ENCODE peak calls at places on chromosomes 16 and 17, in five cellular contexts. One of them, this sample, is unnamed. For H3K36me3, the result is how much of the 10 kb centered on the place peaks cover.

GRCh38 chr17:55577011-55577586 is 65.8 kb upstream of the SMIM36 start:
- DNase-seq in bronchial epithelial cell: no peak
- DNase-seq in IMR-90: peak
- DNase-seq in suprapubic skin: no peak
- DNase-seq in cardiac muscle cell: peak
- DNase-seq in this sample: no peak

GRCh38 chr17:19742495-19742894 is 5.6 kb downstream of the ALDH3A1 start:
- DNase-seq in cardiac muscle cell: no peak
- DNase-seq in suprapubic skin: no peak
- DNase-seq in IMR-90: no peak
- DNase-seq in bronchial epithelial cell: no peak
- DNase-seq in this sample: no peak

GRCh38 chr16:69848635-69849545 is 86.8 kb downstream of the WWP2 start:
- DNase-seq in IMR-90: peak
- DNase-seq in bronchial epithelial cell: peak
- DNase-seq in cardiac muscle cell: peak
- DNase-seq in suprapubic skin: peak
- DNase-seq in this sample: no peak

GRCh38 chr17:20010099-20010863 is 1.1 kb downstream of the SPECC1 start:
- DNase-seq in suprapubic skin: no peak
- DNase-seq in IMR-90: peak
- DNase-seq in bronchial epithelial cell: peak
- DNase-seq in cardiac muscle cell: peak
- DNase-seq in this sample: no peak

GRCh38 chr16:25390761-25391160 is 133.1 kb upstream of the ZKSCAN2 start:
- DNase-seq in suprapubic skin: no peak
- DNase-seq in cardiac muscle cell: no peak
- DNase-seq in IMR-90: no peak
- DNase-seq in bronchial epithelial cell: no peak
- DNase-seq in this sample: no peak

GRCh38 chr16:68790130-68790761 is 53.1 kb upstream of the TANGO6 start:
- DNase-seq in suprapubic skin: no peak
- DNase-seq in IMR-90: peak
- DNase-seq in cardiac muscle cell: peak
- DNase-seq in bronchial epithelial cell: peak
- DNase-seq in this sample: peak

GRCh38 chr16:3073448-3073847 is 8.0 kb downstream of the IL32 start:
- DNase-seq in bronchial epithelial cell: no peak
- DNase-seq in suprapubic skin: no peak
- DNase-seq in IMR-90: no peak
- DNase-seq in cardiac muscle cell: no peak
- DNase-seq in this sample: no peak

GRCh38 chr17:47204722-47205418 is 4.3 kb upstream of the MYL4 start:
- DNase-seq in cardiac muscle cell: peak
- DNase-seq in bronchial epithelial cell: peak
- DNase-seq in IMR-90: peak
- DNase-seq in suprapubic skin: no peak
- DNase-seq in this sample: no peak

GRCh38 chr17:34556384-34556783 is 23.0 kb upstream of the TMEM132E start:
- DNase-seq in IMR-90: peak
- DNase-seq in suprapubic skin: no peak
- DNase-seq in cardiac muscle cell: peak
- DNase-seq in bronchial epithelial cell: peak
- DNase-seq in this sample: no peak

GRCh38 chr17:51164911-51165679 is 1.1 kb upstream of the NME2 start:
- DNase-seq in suprapubic skin: no peak
- DNase-seq in bronchial epithelial cell: no peak
- DNase-seq in IMR-90: no peak
- DNase-seq in cardiac muscle cell: no peak
- DNase-seq in this sample: no peak

GRCh38 chr17:60599220-60599619 is 773 bp upstream of the PPM1D start:
- DNase-seq in bronchial epithelial cell: no peak
- DNase-seq in IMR-90: no peak
- DNase-seq in suprapubic skin: no peak
- DNase-seq in cardiac muscle cell: no peak
- DNase-seq in this sample: no peak

GRCh38 chr16:10577305-10578202 is 2.8 kb downstream of the EMP2 start:
- DNase-seq in IMR-90: no peak
- DNase-seq in cardiac muscle cell: no peak
- DNase-seq in bronchial epithelial cell: no peak
- DNase-seq in suprapubic skin: peak
- DNase-seq in this sample: no peak

GRCh38 chr16:47320546-47321315 is 140.1 kb downstream of the ITFG1 start:
- DNase-seq in IMR-90: peak
- DNase-seq in cardiac muscle cell: peak
- DNase-seq in suprapubic skin: no peak
- DNase-seq in bronchial epithelial cell: peak
- DNase-seq in this sample: no peak

GRCh38 chr16:9138731-9139501 is 47.5 kb downstream of the HAPSTR1 start:
- DNase-seq in bronchial epithelial cell: peak
- DNase-seq in suprapubic skin: no peak
- DNase-seq in IMR-90: peak
- DNase-seq in cardiac muscle cell: peak
- DNase-seq in this sample: peak

GRCh38 chr16:78278047-78278446 is 178.6 kb downstream of the WWOX start:
- DNase-seq in IMR-90: no peak
- DNase-seq in bronchial epithelial cell: no peak
- DNase-seq in cardiac muscle cell: no peak
- DNase-seq in suprapubic skin: no peak
- DNase-seq in this sample: no peak

GRCh38 chr16:49011807-49012345 is 269.8 kb downstream of the CBLN1 start:
- DNase-seq in bronchial epithelial cell: no peak
- DNase-seq in IMR-90: no peak
- DNase-seq in suprapubic skin: no peak
- DNase-seq in cardiac muscle cell: no peak
- DNase-seq in this sample: no peak

GRCh38 chr17:55458977-55459376 is 37.3 kb upstream of the MMD start:
- DNase-seq in IMR-90: peak
- DNase-seq in cardiac muscle cell: no peak
- DNase-seq in suprapubic skin: no peak
- DNase-seq in bronchial epithelial cell: peak
- DNase-seq in this sample: no peak

GRCh38 chr17:14198575-14198974 is 38.1 kb downstream of the CDRT15 start:
- DNase-seq in suprapubic skin: no peak
- DNase-seq in bronchial epithelial cell: no peak
- DNase-seq in IMR-90: no peak
- DNase-seq in cardiac muscle cell: no peak
- DNase-seq in this sample: no peak

GRCh38 chr17:31564883-31565297 is 173.4 kb downstream of the RAB11FIP4 start:
- DNase-seq in cardiac muscle cell: peak
- DNase-seq in bronchial epithelial cell: no peak
- DNase-seq in IMR-90: peak
- DNase-seq in suprapubic skin: no peak
- DNase-seq in this sample: no peak

GRCh38 chr16:19861811-19862327 is 22.8 kb downstream of the GPRC5B start:
- DNase-seq in suprapubic skin: no peak
- DNase-seq in IMR-90: no peak
- DNase-seq in cardiac muscle cell: peak
- DNase-seq in bronchial epithelial cell: no peak
- DNase-seq in this sample: no peak

GRCh38 chr16:86931410-86931941 is 353.1 kb downstream of the FOXL1 start:
- DNase-seq in bronchial epithelial cell: peak
- DNase-seq in cardiac muscle cell: peak
- DNase-seq in IMR-90: peak
- DNase-seq in suprapubic skin: no peak
- DNase-seq in this sample: no peak

GRCh38 chr17:67245694-67246397 is 850 bp upstream of the HELZ start:
- DNase-seq in bronchial epithelial cell: no peak
- DNase-seq in suprapubic skin: no peak
- DNase-seq in cardiac muscle cell: no peak
- DNase-seq in IMR-90: no peak
- DNase-seq in this sample: peak

GRCh38 chr16:51407199-51407598 is 256.1 kb upstream of the SALL1 start:
- DNase-seq in bronchial epithelial cell: peak
- DNase-seq in suprapubic skin: no peak
- DNase-seq in IMR-90: no peak
- DNase-seq in cardiac muscle cell: no peak
- DNase-seq in this sample: no peak

GRCh38 chr16:89325861-89326471 is 108.5 kb downstream of the ZNF778 start:
- DNase-seq in bronchial epithelial cell: peak
- DNase-seq in IMR-90: peak
- DNase-seq in suprapubic skin: no peak
- DNase-seq in cardiac muscle cell: peak
- DNase-seq in this sample: peak

GRCh38 chr17:47818002-47818695 is 3.4 kb downstream of the OSBPL7 start:
- DNase-seq in suprapubic skin: no peak
- DNase-seq in bronchial epithelial cell: no peak
- DNase-seq in IMR-90: no peak
- DNase-seq in cardiac muscle cell: no peak
- DNase-seq in this sample: no peak

GRCh38 chr17:64188088-64188487 is 58.1 kb upstream of the ERN1 start:
- DNase-seq in IMR-90: no peak
- DNase-seq in bronchial epithelial cell: no peak
- DNase-seq in cardiac muscle cell: no peak
- DNase-seq in suprapubic skin: no peak
- DNase-seq in this sample: no peak

GRCh38 chr17:56599566-56599965 is 6.1 kb downstream of the NOG start:
- DNase-seq in cardiac muscle cell: no peak
- DNase-seq in bronchial epithelial cell: no peak
- DNase-seq in suprapubic skin: no peak
- DNase-seq in IMR-90: no peak
- DNase-seq in this sample: no peak

GRCh38 chr17:35726609-35727460 is 4.6 kb upstream of the RASL10B start:
- DNase-seq in bronchial epithelial cell: peak
- DNase-seq in suprapubic skin: no peak
- DNase-seq in cardiac muscle cell: peak
- DNase-seq in IMR-90: peak
- DNase-seq in this sample: no peak

GRCh38 chr16:65202461-65202860 is 80.6 kb upstream of the CDH11 start:
- DNase-seq in cardiac muscle cell: no peak
- DNase-seq in IMR-90: peak
- DNase-seq in bronchial epithelial cell: peak
- DNase-seq in suprapubic skin: no peak
- DNase-seq in this sample: no peak

DNA sequence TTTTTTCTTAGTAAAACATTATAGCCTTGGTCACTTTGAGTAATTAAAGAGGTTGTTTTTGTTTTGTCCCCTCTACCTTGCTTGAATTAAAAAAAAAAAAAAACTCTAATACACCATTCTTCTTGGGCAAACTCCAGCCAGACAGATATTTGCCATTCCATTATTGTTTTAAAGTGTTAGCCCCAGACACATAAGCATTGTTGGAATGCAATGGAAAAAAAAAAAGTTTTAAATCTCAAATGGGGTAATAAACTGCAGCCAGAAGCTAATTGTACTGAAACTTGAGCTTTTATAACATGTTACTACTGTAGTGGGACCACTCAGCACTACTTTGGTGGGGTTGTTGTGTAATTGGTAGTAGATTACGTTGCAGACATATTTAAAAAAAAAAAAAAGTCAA is 626.8 kb upstream of the SOX9 start:
- DNase-seq in bronchial epithelial cell: no peak
- DNase-seq in cardiac muscle cell: peak
- DNase-seq in IMR-90: peak
- DNase-seq in suprapubic skin: no peak
- DNase-seq in this sample: no peak
- H3K4me3 ChIP-seq in bronchial epithelial cell: no peak
- H3K4me3 ChIP-seq in cardiac muscle cell: no peak
- H3K4me3 ChIP-seq in IMR-90: no peak
- H3K4me3 ChIP-seq in suprapubic skin: no peak
- H3K4me3 ChIP-seq in this sample: no peak

GRCh38 chr17:80539022-80539421 is 5.6 kb upstream of the RPTOR start:
- DNase-seq in suprapubic skin: no peak
- DNase-seq in cardiac muscle cell: no peak
- DNase-seq in bronchial epithelial cell: no peak
- DNase-seq in IMR-90: no peak
- DNase-seq in this sample: no peak
- TF ChIP-seq CTCF in suprapubic skin: no peak
- TF ChIP-seq CTCF in cardiac muscle cell: no peak
- TF ChIP-seq CTCF in bronchial epithelial cell: no peak
- TF ChIP-seq CTCF in IMR-90: no peak
- TF ChIP-seq CTCF in this sample: no peak

GRCh38 chr17:65533056-65533745 is 28.2 kb downstream of the AXIN2 start:
- DNase-seq in IMR-90: no peak
- DNase-seq in cardiac muscle cell: no peak
- DNase-seq in suprapubic skin: peak
- DNase-seq in bronchial epithelial cell: no peak
- DNase-seq in this sample: peak

GRCh38 chr17:65533855-65534457 is 27.5 kb downstream of the AXIN2 start:
- DNase-seq in suprapubic skin: peak
- DNase-seq in IMR-90: no peak
- DNase-seq in bronchial epithelial cell: no peak
- DNase-seq in cardiac muscle cell: no peak
- DNase-seq in this sample: peak

GRCh38 chr17:65531508-65532431 is 29.7 kb downstream of the AXIN2 start:
- DNase-seq in cardiac muscle cell: peak
- DNase-seq in IMR-90: peak
- DNase-seq in suprapubic skin: peak
- DNase-seq in bronchial epithelial cell: no peak
- DNase-seq in this sample: peak

GRCh38 chr17:65530985-65531507 is 30.4 kb downstream of the AXIN2 start:
- DNase-seq in suprapubic skin: no peak
- DNase-seq in bronchial epithelial cell: no peak
- DNase-seq in cardiac muscle cell: peak
- DNase-seq in IMR-90: peak
- DNase-seq in this sample: no peak

DNA sequence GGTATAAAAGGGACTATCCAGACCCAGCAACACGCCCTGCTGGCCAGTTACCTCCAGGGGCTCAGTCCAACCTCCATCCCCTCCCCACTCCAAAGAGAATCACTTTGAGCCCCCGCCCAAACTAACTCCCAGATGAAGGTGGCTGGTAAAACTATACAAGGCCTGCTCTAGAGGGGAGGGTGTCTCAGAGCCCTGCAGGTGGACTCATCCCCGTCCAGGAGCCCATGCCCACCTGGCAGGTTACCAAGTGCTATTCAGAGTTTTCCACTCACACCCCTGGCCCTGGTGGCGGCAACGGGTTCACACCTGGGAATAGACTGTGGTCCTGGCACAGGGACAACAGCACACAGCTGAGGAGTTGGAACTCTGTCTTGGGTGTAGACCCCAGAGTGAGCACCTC is 29.0 kb downstream of the AXIN2 start:
- DNase-seq in IMR-90: no peak
- DNase-seq in suprapubic skin: peak
- DNase-seq in cardiac muscle cell: no peak
- DNase-seq in bronchial epithelial cell: no peak
- DNase-seq in this sample: peak
- H3K36me3 ChIP-seq in IMR-90: under half
- H3K36me3 ChIP-seq in suprapubic skin: half or more
- H3K36me3 ChIP-seq in cardiac muscle cell: half or more
- H3K36me3 ChIP-seq in bronchial epithelial cell: under half
- H3K36me3 ChIP-seq in this sample: under half

GRCh38 chr17:81924557-81925532 is 2.7 kb downstream of the MAFG start:
- DNase-seq in IMR-90: no peak
- DNase-seq in suprapubic skin: no peak
- DNase-seq in cardiac muscle cell: no peak
- DNase-seq in bronchial epithelial cell: no peak
- DNase-seq in this sample: no peak

GRCh38 chr17:81921531-81921862 is 3.5 kb upstream of the SIRT7 start:
- DNase-seq in IMR-90: no peak
- DNase-seq in bronchial epithelial cell: no peak
- DNase-seq in cardiac muscle cell: no peak
- DNase-seq in suprapubic skin: no peak
- DNase-seq in this sample: no peak

GRCh38 chr17:81922566-81923301 is 4.8 kb upstream of the SIRT7 start:
- DNase-seq in bronchial epithelial cell: no peak
- DNase-seq in cardiac muscle cell: no peak
- DNase-seq in IMR-90: no peak
- DNase-seq in suprapubic skin: no peak
- DNase-seq in this sample: no peak

GRCh38 chr17:81921996-81922565 is 4.1 kb upstream of the SIRT7 start:
- DNase-seq in bronchial epithelial cell: no peak
- DNase-seq in cardiac muscle cell: no peak
- DNase-seq in suprapubic skin: no peak
- DNase-seq in IMR-90: no peak
- DNase-seq in this sample: no peak

GRCh38 chr17:81923302-81924260 is 4.0 kb downstream of the MAFG start:
- DNase-seq in IMR-90: peak
- DNase-seq in suprapubic skin: no peak
- DNase-seq in cardiac muscle cell: peak
- DNase-seq in bronchial epithelial cell: peak
- DNase-seq in this sample: no peak
- H3K4me3 ChIP-seq in IMR-90: peak
- H3K4me3 ChIP-seq in suprapubic skin: peak
- H3K4me3 ChIP-seq in cardiac muscle cell: peak
- H3K4me3 ChIP-seq in bronchial epithelial cell: peak
- H3K4me3 ChIP-seq in this sample: peak

This sample was measured in RWPE2.